ENCODE peak calls at places on chromosomes 4 and X, in nine cellular contexts. Z is NCI-H510A; E is activated CD8-positive, alpha-beta memory T cell treated with anti-CD3 and anti-CD28 coated beads for 48 hours; O is memory B cell; B is T-helper 17 cell; A is stimulated activated CD4-positive, alpha-beta T cell treated with anti-CD3 and anti-CD28 coated beads, Interleukin-1b, Interleukin-23, amount 100 ng/mL, for 24 hours; V is mucosa of descending colon; K is neural progenitor cell; M is coronary artery. H is an unnamed sample.

GRCh38 chr4:113094802-113095201 is 45.3 kb downstream of the ANK2 start:
- DNase-seq in O (no peak), A (no peak), Z (no peak), B (no peak), M (no peak), V (no peak), E (no peak), K (peak), H (no peak)

GRCh38 chrX:47358387-47359065 is 11.9 kb upstream of the ZNF157 start:
- DNase-seq in A (no peak), Z (no peak), K (no peak), E (no peak), B (no peak), O (no peak), M (no peak), V (no peak), H (no peak)

GRCh38 chr4:57442834-57443291 is 332.7 kb upstream of the IGFBP7 start:
- DNase-seq in Z (peak), B (no peak), E (no peak), M (no peak), K (peak), O (no peak), A (no peak), V (peak), H (no peak)

GRCh38 chrX:2700405-2701320 is 9.6 kb downstream of the CD99 start:
- DNase-seq in M (no peak), K (no peak), A (no peak), O (no peak), Z (no peak), B (no peak), E (no peak), V (no peak), H (no peak)

GRCh38 chrX:17038681-17039161 is 92.3 kb downstream of the REPS2 start:
- DNase-seq in Z (no peak), M (no peak), O (no peak), B (no peak), V (no peak), E (no peak), A (no peak), K (no peak), H (no peak)

GRCh38 chr4:2558301-2558700 is 21.9 kb downstream of the FAM193A start:
- DNase-seq in Z (no peak), B (no peak), V (no peak), K (no peak), E (no peak), A (no peak), M (no peak), O (no peak), H (peak)

GRCh38 chr4:143251781-143252180 is 67.1 kb downstream of the USP38 start:
- DNase-seq in V (no peak), E (no peak), M (no peak), Z (no peak), A (no peak), K (no peak), B (no peak), O (no peak), H (no peak)

GRCh38 chrX:10709276-10709675 is 88.9 kb upstream of the MID1 start:
- DNase-seq in Z (no peak), E (no peak), K (no peak), O (no peak), A (no peak), M (no peak), B (no peak), V (no peak), H (no peak)

GRCh38 chr4:168917150-168917779 is 92.8 kb downstream of the CBR4 start:
- DNase-seq in Z (no peak), K (peak), B (no peak), A (no peak), M (no peak), O (no peak), E (no peak), V (no peak), H (no peak)

GRCh38 chr4:107721436-107722090 is 1.5 kb upstream of the PAPSS1 start:
- DNase-seq in Z (no peak), K (peak), O (peak), M (no peak), B (peak), V (peak), E (peak), A (peak), H (no peak)

GRCh38 chr4:3699261-3699660 is 66.9 kb upstream of the ADRA2C start:
- DNase-seq in O (no peak), E (no peak), K (no peak), A (no peak), V (peak), B (no peak), Z (no peak), M (no peak), H (no peak)

GRCh38 chr4:128758314-128758922 is 51.1 kb upstream of the JADE1 start:
- DNase-seq in V (no peak), E (no peak), B (no peak), O (no peak), Z (no peak), K (no peak), M (no peak), A (no peak), H (no peak)

H was measured in mesenteric fat pad.